ENCODE peak calls at places on chromosomes 5 and 9, in ten cellular contexts. U is GM12878, J is lower lobe of right lung, Y is right atrium auricular region, X is Caco-2, T is body of pancreas, V is tibial artery, Q is mucosa of descending colon, C is left ventricle myocardium inferior, E is A673. B is an unnamed sample. For H3K4me1, the result is how much of the 10 kb centered on the place peaks cover.

GRCh38 chr9:115628426-115628825 is 510.5 kb upstream of the TNC start:
- DNase-seq in T (no peak), Y (no peak), E (no peak), U (no peak), Q (no peak), V (no peak), J (no peak), X (no peak), C (no peak), B (no peak)

GRCh38 chr9:70868661-70869652 is 252.5 kb downstream of the TRPM3 start:
- DNase-seq in T (peak), Y (peak), U (no peak), V (no peak), E (peak), X (no peak), C (no peak), Q (no peak), J (no peak), B (peak)

GRCh38 chr5:6773342-6774035 is 60.3 kb downstream of the TENT4A start:
- DNase-seq in X (no peak), Q (no peak), Y (no peak), E (peak), C (no peak), U (no peak), V (no peak), J (no peak), T (no peak), B (no peak)

GRCh38 chr5:120599576-120599975 is 135.5 kb downstream of the PRR16 start:
- DNase-seq in U (no peak), J (no peak), T (peak), X (no peak), C (no peak), E (no peak), Y (no peak), Q (no peak), V (no peak), B (no peak)

GRCh38 chr5:162503796-162504195 is 436.2 kb downstream of the GABRG2 start:
- DNase-seq in C (no peak), V (no peak), Y (no peak), Q (no peak), T (no peak), X (no peak), E (no peak), U (no peak), J (no peak), B (no peak)

GRCh38 chr5:37789991-37790390 is 49.9 kb downstream of the GDNF start:
- DNase-seq in V (no peak), E (no peak), Y (no peak), U (no peak), Q (no peak), T (no peak), J (no peak), C (no peak), X (no peak), B (no peak)

GRCh38 chr5:102794047-102794446 is 38.9 kb downstream of the PAM start:
- DNase-seq in C (no peak), X (no peak), Q (no peak), Y (no peak), E (no peak), T (no peak), J (no peak), U (no peak), V (no peak), B (no peak)

GRCh38 chr9:18947772-18948391 is 85.1 kb downstream of the SAXO1 start:
- DNase-seq in J (no peak), U (no peak), X (no peak), Q (no peak), T (no peak), E (no peak), Y (no peak), V (peak), C (no peak), B (no peak)

GRCh38 chr5:78811121-78811832 is 162.7 kb upstream of the LHFPL2 start:
- DNase-seq in X (no peak), U (no peak), T (no peak), J (no peak), E (no peak), Y (no peak), V (no peak), Q (no peak), C (no peak), B (no peak)

GRCh38 chr5:169717298-169717697 is 80.2 kb downstream of the DOCK2 start:
- DNase-seq in J (no peak), Q (no peak), Y (no peak), E (peak), C (no peak), V (no peak), U (no peak), X (no peak), T (no peak), B (no peak)

GRCh38 chr5:78497573-78498533 is 137.4 kb downstream of the SCAMP1 start:
- DNase-seq in T (peak), Y (peak), U (no peak), E (no peak), C (no peak), X (no peak), Q (no peak), J (no peak), V (no peak), B (peak)

GRCh38 chr5:111954516-111955337 is 197.7 kb upstream of the NREP start:
- DNase-seq in C (no peak), U (peak), Y (no peak), X (no peak), V (no peak), Q (no peak), T (no peak), E (no peak), J (no peak), B (no peak)

GRCh38 chr9:117191504-117192375 is 223.1 kb downstream of the ASTN2 start:
- DNase-seq in J (no peak), V (no peak), E (no peak), Y (no peak), C (no peak), X (no peak), T (no peak), Q (no peak), U (no peak), B (no peak)

GRCh38 chr5:69414885-69415583 is at the start of gene MARVELD2:
- DNase-seq in J (peak), T (peak), C (peak), X (peak), U (no peak), Y (no peak), Q (peak), V (peak), E (no peak), B (peak)

GRCh38 chr5:174556756-174557155 is 167.6 kb upstream of the MSX2 start:
- DNase-seq in V (no peak), Y (peak), X (no peak), E (no peak), T (no peak), C (no peak), J (no peak), Q (no peak), U (no peak), B (no peak)

GRCh38 chr5:53557386-53557785 is 3.1 kb upstream of the NDUFS4 start:
- DNase-seq in J (no peak), Y (no peak), X (no peak), Q (no peak), V (no peak), C (no peak), T (no peak), E (no peak), U (no peak), B (no peak)

GRCh38 chr5:140567136-140567818 is 2.6 kb downstream of the SLC35A4 start:
- DNase-seq in X (no peak), Y (no peak), C (no peak), T (no peak), E (no peak), V (no peak), Q (no peak), J (no peak), U (no peak), B (no peak)

GRCh38 chr9:87382902-87383301 is 114.8 kb upstream of the DAPK1 start:
- DNase-seq in E (peak), Q (no peak), C (no peak), V (peak), J (no peak), X (no peak), T (no peak), U (no peak), Y (peak), B (no peak)

GRCh38 chr5:91140657-91141056 is 242.5 kb downstream of the ARRDC3 start:
- DNase-seq in Y (no peak), Q (no peak), E (no peak), X (no peak), V (no peak), U (no peak), T (no peak), C (no peak), J (no peak), B (no peak)

GRCh38 chr5:142753114-142753764 is 16.9 kb upstream of the ARHGAP26 start:
- DNase-seq in V (peak), C (peak), E (no peak), U (no peak), Q (no peak), T (peak), J (peak), X (no peak), Y (peak), B (peak)

GRCh38 chr9:22147818-22148573 is 138.9 kb upstream of the CDKN2B start:
- DNase-seq in T (no peak), J (no peak), V (no peak), X (no peak), E (no peak), U (no peak), Y (no peak), C (no peak), Q (no peak), B (no peak)

GRCh38 chr9:116276651-116277121 is 123.1 kb downstream of the PAPPA start:
- DNase-seq in E (no peak), J (no peak), V (no peak), Y (no peak), U (no peak), X (no peak), T (no peak), Q (no peak), C (no peak), B (no peak)

GRCh38 chr5:145902421-145902820 is 29.6 kb upstream of the GRXCR2 start:
- DNase-seq in V (no peak), E (no peak), T (no peak), Y (no peak), X (no peak), U (no peak), J (no peak), Q (no peak), C (no peak), B (no peak)

GRCh38 chr5:94503677-94504076 is 114.7 kb downstream of the KIAA0825 start:
- DNase-seq in V (no peak), J (no peak), U (no peak), C (no peak), Y (no peak), X (no peak), E (peak), Q (no peak), T (no peak), B (no peak)

GRCh38 chr5:72108200-72109050 is 1.1 kb downstream of the MAP1B start:
- DNase-seq in Q (peak), T (peak), V (peak), J (peak), Y (peak), E (peak), X (peak), U (no peak), C (peak), B (peak)

GRCh38 chr9:107999011-107999410 is 509.4 kb upstream of the KLF4 start:
- DNase-seq in C (no peak), X (peak), V (no peak), Y (no peak), T (no peak), Q (no peak), J (no peak), U (no peak), E (no peak), B (no peak)

GRCh38 chr5:116766470-116766947 is 191.9 kb upstream of the SEMA6A start:
- DNase-seq in C (no peak), T (peak), U (peak), Q (no peak), X (no peak), J (no peak), V (peak), Y (peak), E (peak), B (no peak)

GRCh38 chr5:40972434-40972833 is 63.1 kb downstream of the C7 start:
- DNase-seq in T (no peak), X (no peak), E (no peak), U (no peak), Q (no peak), C (no peak), J (no peak), V (no peak), Y (no peak), B (no peak)

GRCh38 chr5:33118761-33119415 is 321.9 kb upstream of the TARS1 start:
- DNase-seq in Y (no peak), C (no peak), J (no peak), E (no peak), Q (no peak), X (no peak), V (no peak), T (no peak), U (no peak), B (no peak)

GRCh38 chr5:164230341-164230740 is 724.9 kb downstream of the MAT2B start:
- DNase-seq in U (no peak), E (no peak), T (no peak), V (no peak), Q (no peak), Y (no peak), J (no peak), C (no peak), X (no peak), B (no peak)

GRCh38 chr9:70639853-70640814 is 225.7 kb upstream of the KLF9 start:
- DNase-seq in V (no peak), E (peak), Q (no peak), C (no peak), T (no peak), Y (no peak), X (peak), U (no peak), J (no peak), B (no peak)

GRCh38 chr9:121598167-121599000 is 53.0 kb upstream of the DAB2IP start:
- DNase-seq in X (peak), E (no peak), Q (peak), T (peak), J (peak), V (peak), U (no peak), C (peak), Y (peak), B (peak)

GRCh38 chr5:142966146-142966455 is 195.9 kb downstream of the ARHGAP26 start:
- DNase-seq in T (no peak), J (no peak), Q (no peak), X (no peak), C (no peak), V (no peak), Y (no peak), U (no peak), E (no peak), B (no peak)

GRCh38 chr9:109775516-109775915 is 4.5 kb upstream of the PALM2AKAP2 start:
- DNase-seq in X (no peak), C (no peak), T (no peak), V (no peak), E (no peak), U (no peak), Y (no peak), J (no peak), Q (no peak), B (no peak)

GRCh38 chr9:34744295-34745221 is 34.6 kb upstream of the CCL21 start:
- DNase-seq in E (no peak), U (no peak), X (no peak), T (peak), J (no peak), Q (peak), V (no peak), Y (no peak), C (peak), B (no peak)

GRCh38 chr5:82164957-82165698 is 113.0 kb downstream of the RPS23 start:
- DNase-seq in X (no peak), Q (no peak), Y (no peak), J (no peak), T (peak), U (no peak), C (peak), E (peak), V (no peak), B (no peak)

GRCh38 chr9:33800886-33801285 is 5.5 kb downstream of the PRSS3 start:
- DNase-seq in Y (no peak), Q (no peak), T (peak), C (no peak), J (no peak), E (no peak), U (no peak), X (no peak), V (no peak), B (peak)

GRCh38 chr9:12464910-12465512 is 228.2 kb upstream of the TYRP1 start:
- DNase-seq in C (no peak), U (no peak), Y (no peak), T (no peak), X (peak), E (peak), Q (no peak), J (no peak), V (no peak), B (no peak)

GRCh38 chr5:180802325-180803180 is at the start of gene MGAT1:
- DNase-seq in V (peak), U (no peak), Q (peak), C (peak), J (peak), X (peak), Y (peak), E (peak), T (peak), B (peak)

GRCh38 chr5:80631277-80632259 is 22.9 kb upstream of the MSH3 start:
- DNase-seq in T (no peak), J (no peak), Q (no peak), E (no peak), V (no peak), Y (no peak), X (no peak), U (no peak), C (no peak), B (no peak)

DNA sequence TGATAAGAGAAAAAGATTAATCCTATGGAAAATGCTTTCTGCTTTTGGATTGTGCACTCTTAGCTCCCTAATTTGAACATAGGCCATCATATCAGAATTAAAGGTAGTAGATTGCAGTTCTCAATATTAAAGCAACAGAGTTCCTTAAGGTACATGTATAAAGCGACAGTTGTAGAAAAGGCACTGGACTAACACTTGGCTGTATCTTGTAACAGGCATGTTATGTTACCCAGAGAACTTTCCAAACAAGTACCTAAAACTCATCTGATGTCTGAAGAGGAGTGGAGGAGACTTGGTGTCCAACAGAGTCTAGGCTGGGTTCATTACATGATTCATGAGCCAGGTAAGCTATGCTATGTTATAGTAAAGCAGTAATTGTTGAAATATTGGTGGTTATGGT is 3.3 kb upstream of the SECISBP2 start:
- DNase-seq in Q (no peak), J (no peak), C (no peak), E (no peak), X (no peak), V (no peak), T (no peak), Y (no peak), U (no peak), B (no peak)
- H3K4me3 ChIP-seq in Q (no peak), J (no peak), C (no peak), E (peak), X (no peak), V (no peak), T (no peak), Y (no peak), U (peak), B (no peak)

GRCh38 chr9:137280478-137281344 is 3.2 kb downstream of the TOR4A start:
- DNase-seq in J (peak), E (peak), Q (peak), V (no peak), C (no peak), X (no peak), U (no peak), T (no peak), Y (no peak), B (no peak)
- H3K4me1 ChIP-seq in J (under half), E (under half), Q (under half), V (under half), C (half or more), X (under half), U (under half), T (under half), Y (under half), B (under half)

DNA sequence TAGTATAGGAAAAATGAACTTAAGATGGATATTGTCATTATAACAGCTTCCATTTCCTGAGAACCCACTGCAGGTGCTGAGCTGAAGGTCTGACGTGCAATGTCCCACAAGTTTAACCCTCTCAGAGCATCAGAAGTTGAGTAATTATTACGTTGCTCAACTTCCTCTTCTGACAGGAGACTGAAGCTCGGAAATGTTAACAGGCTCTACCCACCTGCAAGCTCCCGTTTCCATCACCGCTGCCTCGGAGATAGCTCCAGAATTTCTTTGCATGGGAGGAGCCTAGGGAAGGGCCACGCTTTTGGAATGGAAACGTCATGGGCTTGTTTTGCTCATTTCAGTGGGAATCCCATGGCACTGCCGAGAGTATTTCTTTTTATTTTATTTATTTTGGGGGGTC is 1.0 kb upstream of the NTMT1 start:
- DNase-seq in U (no peak), E (no peak), T (no peak), C (no peak), Q (no peak), Y (no peak), V (no peak), X (no peak), J (no peak), B (no peak)
- H3K4me3 ChIP-seq in U (peak), E (no peak), T (no peak), C (no peak), Q (no peak), Y (no peak), V (no peak), X (peak), J (no peak), B (no peak)

DNA sequence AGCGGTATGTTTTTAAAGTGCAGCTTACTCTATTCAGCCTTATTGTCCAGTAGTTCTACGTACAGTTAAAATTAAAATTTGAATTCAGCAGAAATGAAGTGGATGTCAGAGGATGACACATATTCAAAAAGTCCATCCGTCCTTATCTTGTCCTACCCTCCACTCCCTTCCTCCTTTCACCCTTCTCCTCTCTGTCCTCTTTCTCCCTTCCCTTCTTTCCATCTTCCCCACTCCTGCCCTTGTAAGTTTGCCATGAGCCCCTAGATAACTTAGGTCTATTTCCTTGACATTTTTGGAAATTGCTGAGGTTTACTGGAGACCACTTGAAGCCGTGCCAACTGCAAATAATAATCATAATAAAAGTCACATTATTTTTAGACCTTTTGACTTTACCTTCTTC is 67.6 kb downstream of the TRIO start:
- DNase-seq in U (no peak), C (no peak), Q (no peak), X (no peak), J (no peak), Y (no peak), E (no peak), V (no peak), T (no peak), B (no peak)
- H3K4me1 ChIP-seq in U (half or more), C (half or more), Q (half or more), X (under half), J (half or more), Y (under half), E (under half), V (under half), T (under half), B (under half)

DNA sequence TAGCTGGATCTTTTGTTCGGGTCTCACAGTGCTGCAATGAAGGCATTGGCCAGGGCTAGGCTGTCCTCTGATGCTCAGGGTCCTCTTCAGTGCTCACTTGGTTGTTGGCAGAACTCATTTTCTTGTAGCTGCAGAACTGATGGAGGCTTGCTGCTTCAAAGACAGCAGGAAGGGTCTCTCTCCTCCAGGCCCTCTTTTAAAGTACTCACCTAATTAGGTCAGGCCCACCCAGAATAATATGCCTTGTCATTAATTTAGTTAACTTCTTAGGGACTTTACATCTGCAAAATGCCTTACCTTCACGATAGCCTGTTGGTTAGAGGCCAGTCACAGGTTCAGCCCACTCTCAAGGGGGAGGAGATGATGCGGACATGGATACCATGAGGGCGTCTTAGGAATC is 114.7 kb downstream of the FBXL7 start:
- DNase-seq in T (no peak), V (no peak), Q (no peak), U (no peak), J (no peak), C (no peak), X (no peak), Y (no peak), E (no peak), B (no peak)
- H3K4me3 ChIP-seq in T (no peak), V (no peak), Q (no peak), U (no peak), J (no peak), C (no peak), X (no peak), Y (no peak), E (no peak), B (no peak)

GRCh38 chr9:136733611-136734010 is 9.1 kb downstream of the LCN10 start:
- DNase-seq in X (no peak), E (no peak), T (no peak), Q (no peak), U (no peak), C (no peak), V (no peak), J (no peak), Y (no peak), B (no peak)
- H3K4me1 ChIP-seq in X (under half), E (under half), T (under half), Q (under half), U (under half), C (under half), V (under half), J (under half), Y (under half), B (under half)